ENCODE peak calls at places on chromosomes 11 and 22, in six cellular contexts. One of them, this sample, is unnamed.

GRCh38 chr22:42437488-42438292 is 5.5 kb upstream of the NFAM1 start:
- DNase-seq in neuronal stem cell: peak
- DNase-seq in H9: peak
- DNase-seq in IMR-90: peak
- DNase-seq in H1: peak
- DNase-seq in trophoblast cell: peak
- DNase-seq in this sample: peak

GRCh38 chr22:30312053-30312452 is 14.7 kb downstream of the TBC1D10A start:
- DNase-seq in neuronal stem cell: no peak
- DNase-seq in H9: no peak
- DNase-seq in IMR-90: peak
- DNase-seq in H1: no peak
- DNase-seq in trophoblast cell: peak
- DNase-seq in this sample: peak

GRCh38 chr11:79971255-79971654 is 530.4 kb upstream of the TENM4 start:
- DNase-seq in neuronal stem cell: no peak
- DNase-seq in H9: no peak
- DNase-seq in IMR-90: no peak
- DNase-seq in H1: no peak
- DNase-seq in trophoblast cell: no peak
- DNase-seq in this sample: no peak

GRCh38 chr22:34973926-34974325 is 92.0 kb upstream of the ISX start:
- DNase-seq in neuronal stem cell: no peak
- DNase-seq in H9: no peak
- DNase-seq in IMR-90: no peak
- DNase-seq in H1: no peak
- DNase-seq in trophoblast cell: no peak
- DNase-seq in this sample: no peak

GRCh38 chr11:78406568-78407196 is 10.9 kb downstream of the GAB2 start:
- DNase-seq in neuronal stem cell: no peak
- DNase-seq in H9: no peak
- DNase-seq in IMR-90: no peak
- DNase-seq in H1: no peak
- DNase-seq in trophoblast cell: peak
- DNase-seq in this sample: no peak

GRCh38 chr11:2305862-2306823 is 4.3 kb downstream of the TSPAN32 start:
- DNase-seq in neuronal stem cell: no peak
- DNase-seq in H9: peak
- DNase-seq in IMR-90: peak
- DNase-seq in H1: no peak
- DNase-seq in trophoblast cell: no peak
- DNase-seq in this sample: peak

GRCh38 chr22:39654959-39655579 is 84.5 kb downstream of the CACNA1I start:
- DNase-seq in neuronal stem cell: no peak
- DNase-seq in H9: peak
- DNase-seq in IMR-90: no peak
- DNase-seq in H1: no peak
- DNase-seq in trophoblast cell: no peak
- DNase-seq in this sample: no peak

GRCh38 chr11:123719452-123719851 is 22.0 kb downstream of the ZNF202 start:
- DNase-seq in neuronal stem cell: no peak
- DNase-seq in H9: no peak
- DNase-seq in IMR-90: peak
- DNase-seq in H1: no peak
- DNase-seq in trophoblast cell: no peak
- DNase-seq in this sample: peak

GRCh38 chr11:75760710-75761493 is 7.7 kb upstream of the DGAT2 start:
- DNase-seq in neuronal stem cell: no peak
- DNase-seq in H9: no peak
- DNase-seq in IMR-90: peak
- DNase-seq in H1: no peak
- DNase-seq in trophoblast cell: no peak
- DNase-seq in this sample: peak

GRCh38 chr11:119357069-119357468 is 10.6 kb upstream of the MFRP start:
- DNase-seq in neuronal stem cell: no peak
- DNase-seq in H9: no peak
- DNase-seq in IMR-90: no peak
- DNase-seq in H1: no peak
- DNase-seq in trophoblast cell: no peak
- DNase-seq in this sample: no peak

GRCh38 chr11:118005224-118006152 is 19.3 kb downstream of the IL10RA start:
- DNase-seq in neuronal stem cell: no peak
- DNase-seq in H9: no peak
- DNase-seq in IMR-90: no peak
- DNase-seq in H1: peak
- DNase-seq in trophoblast cell: no peak
- DNase-seq in this sample: no peak

GRCh38 chr22:37983860-37984791 is at the start of gene SOX10:
- DNase-seq in neuronal stem cell: no peak
- DNase-seq in H9: peak
- DNase-seq in IMR-90: no peak
- DNase-seq in H1: peak
- DNase-seq in trophoblast cell: no peak
- DNase-seq in this sample: no peak

GRCh38 chr11:108871152-108871551 is 206.3 kb downstream of the DDX10 start:
- DNase-seq in neuronal stem cell: no peak
- DNase-seq in H9: peak
- DNase-seq in IMR-90: peak
- DNase-seq in H1: no peak
- DNase-seq in trophoblast cell: peak
- DNase-seq in this sample: peak

GRCh38 chr11:11659567-11660341 is 37.9 kb upstream of the GALNT18 start:
- DNase-seq in neuronal stem cell: no peak
- DNase-seq in H9: no peak
- DNase-seq in IMR-90: no peak
- DNase-seq in H1: no peak
- DNase-seq in trophoblast cell: no peak
- DNase-seq in this sample: no peak

GRCh38 chr11:61812736-61813411 is 3.9 kb downstream of the FADS1 start:
- DNase-seq in neuronal stem cell: no peak
- DNase-seq in H9: no peak
- DNase-seq in IMR-90: no peak
- DNase-seq in H1: no peak
- DNase-seq in trophoblast cell: peak
- DNase-seq in this sample: no peak

GRCh38 chr11:20647976-20648565 is 21.3 kb upstream of the NELL1 start:
- DNase-seq in neuronal stem cell: peak
- DNase-seq in H9: peak
- DNase-seq in IMR-90: peak
- DNase-seq in H1: peak
- DNase-seq in trophoblast cell: peak
- DNase-seq in this sample: peak

GRCh38 chr11:113446112-113446511 is 29.1 kb downstream of the DRD2 start:
- DNase-seq in neuronal stem cell: no peak
- DNase-seq in H9: no peak
- DNase-seq in IMR-90: no peak
- DNase-seq in H1: no peak
- DNase-seq in trophoblast cell: no peak
- DNase-seq in this sample: peak

GRCh38 chr11:62266558-62266957 is 3.4 kb upstream of the SCGB2A2 start:
- DNase-seq in neuronal stem cell: no peak
- DNase-seq in H9: no peak
- DNase-seq in IMR-90: peak
- DNase-seq in H1: no peak
- DNase-seq in trophoblast cell: no peak
- DNase-seq in this sample: no peak

GRCh38 chr11:33701831-33702230 is 1.2 kb upstream of the C11orf91 start:
- DNase-seq in neuronal stem cell: no peak
- DNase-seq in H9: no peak
- DNase-seq in IMR-90: peak
- DNase-seq in H1: no peak
- DNase-seq in trophoblast cell: no peak
- DNase-seq in this sample: peak

GRCh38 chr11:19553683-19554333 is 158.8 kb upstream of the NAV2 start:
- DNase-seq in neuronal stem cell: peak
- DNase-seq in H9: peak
- DNase-seq in IMR-90: peak
- DNase-seq in H1: peak
- DNase-seq in trophoblast cell: peak
- DNase-seq in this sample: peak

GRCh38 chr11:58060939-58061672 is 30.4 kb downstream of the OR6Q1 start:
- DNase-seq in neuronal stem cell: no peak
- DNase-seq in H9: peak
- DNase-seq in IMR-90: peak
- DNase-seq in H1: no peak
- DNase-seq in trophoblast cell: no peak
- DNase-seq in this sample: no peak
- H3K18ac ChIP-seq in neuronal stem cell: no peak
- H3K18ac ChIP-seq in H9: no peak
- H3K18ac ChIP-seq in IMR-90: peak
- H3K18ac ChIP-seq in H1: no peak
- H3K18ac ChIP-seq in trophoblast cell: no peak
- H3K18ac ChIP-seq in this sample: no peak

GRCh38 chr11:130002846-130003716 is 446 bp upstream of the PRDM10 start:
- DNase-seq in neuronal stem cell: peak
- DNase-seq in H9: peak
- DNase-seq in IMR-90: peak
- DNase-seq in H1: peak
- DNase-seq in trophoblast cell: peak
- DNase-seq in this sample: peak

GRCh38 chr11:130000552-130001176 is 2.0 kb downstream of the PRDM10 start:
- DNase-seq in neuronal stem cell: no peak
- DNase-seq in H9: no peak
- DNase-seq in IMR-90: no peak
- DNase-seq in H1: no peak
- DNase-seq in trophoblast cell: no peak
- DNase-seq in this sample: no peak

GRCh38 chr11:130001491-130002351 is 914 bp downstream of the PRDM10 start:
- DNase-seq in neuronal stem cell: peak
- DNase-seq in H9: peak
- DNase-seq in IMR-90: peak
- DNase-seq in H1: peak
- DNase-seq in trophoblast cell: peak
- DNase-seq in this sample: peak

GRCh38 chr11:130002352-130002845 is at the start of gene PRDM10:
- DNase-seq in neuronal stem cell: peak
- DNase-seq in H9: peak
- DNase-seq in IMR-90: peak
- DNase-seq in H1: peak
- DNase-seq in trophoblast cell: peak
- DNase-seq in this sample: peak

GRCh38 chr11:130003717-130004001 is 1.0 kb upstream of the PRDM10 start:
- DNase-seq in neuronal stem cell: no peak
- DNase-seq in H9: no peak
- DNase-seq in IMR-90: no peak
- DNase-seq in H1: no peak
- DNase-seq in trophoblast cell: no peak
- DNase-seq in this sample: no peak
- H3K18ac ChIP-seq in neuronal stem cell: peak
- H3K18ac ChIP-seq in H9: peak
- H3K18ac ChIP-seq in IMR-90: peak
- H3K18ac ChIP-seq in H1: peak
- H3K18ac ChIP-seq in trophoblast cell: peak
- H3K18ac ChIP-seq in this sample: peak

GRCh38 chr11:58061813-58062212 is 31.1 kb downstream of the OR6Q1 start:
- DNase-seq in neuronal stem cell: no peak
- DNase-seq in H9: no peak
- DNase-seq in IMR-90: peak
- DNase-seq in H1: no peak
- DNase-seq in trophoblast cell: peak
- DNase-seq in this sample: no peak

GRCh38 chr11:58057481-58057880 is 26.7 kb downstream of the OR6Q1 start:
- DNase-seq in neuronal stem cell: no peak
- DNase-seq in H9: no peak
- DNase-seq in IMR-90: peak
- DNase-seq in H1: no peak
- DNase-seq in trophoblast cell: peak
- DNase-seq in this sample: peak

GRCh38 chr11:58058276-58059010 is 27.7 kb downstream of the OR6Q1 start:
- DNase-seq in neuronal stem cell: no peak
- DNase-seq in H9: no peak
- DNase-seq in IMR-90: no peak
- DNase-seq in H1: no peak
- DNase-seq in trophoblast cell: no peak
- DNase-seq in this sample: no peak

GRCh38 chr11:58059011-58059358 is 28.2 kb downstream of the OR6Q1 start:
- DNase-seq in neuronal stem cell: peak
- DNase-seq in H9: no peak
- DNase-seq in IMR-90: peak
- DNase-seq in H1: no peak
- DNase-seq in trophoblast cell: peak
- DNase-seq in this sample: peak

GRCh38 chr11:58060535-58060934 is 29.8 kb downstream of the OR6Q1 start:
- DNase-seq in neuronal stem cell: no peak
- DNase-seq in H9: no peak
- DNase-seq in IMR-90: no peak
- DNase-seq in H1: no peak
- DNase-seq in trophoblast cell: no peak
- DNase-seq in this sample: no peak
- H3K18ac ChIP-seq in neuronal stem cell: no peak
- H3K18ac ChIP-seq in H9: no peak
- H3K18ac ChIP-seq in IMR-90: peak
- H3K18ac ChIP-seq in H1: no peak
- H3K18ac ChIP-seq in trophoblast cell: no peak
- H3K18ac ChIP-seq in this sample: no peak

GRCh38 chr11:83285131-83285770 is 916 bp downstream of the CCDC90B start:
- DNase-seq in neuronal stem cell: no peak
- DNase-seq in H9: no peak
- DNase-seq in IMR-90: no peak
- DNase-seq in H1: no peak
- DNase-seq in trophoblast cell: no peak
- DNase-seq in this sample: no peak
- H3K18ac ChIP-seq in neuronal stem cell: peak
- H3K18ac ChIP-seq in H9: peak
- H3K18ac ChIP-seq in IMR-90: peak
- H3K18ac ChIP-seq in H1: peak
- H3K18ac ChIP-seq in trophoblast cell: peak
- H3K18ac ChIP-seq in this sample: peak